ENCODE peak calls at places on chromosomes 13 and 19, in six cellular contexts. M, H, B, F, G and W are unnamed samples.

GRCh38 chr19:55247621-55248099 is 11.2 kb downstream of the PPP6R1 start:
- DNase-seq in M (no peak), H (peak; percentile 32), B (peak; percentile 56), F (no peak), G (peak; percentile 73), W (no peak)

GRCh38 chr13:46124967-46125933 is 20.4 kb upstream of the CPB2 start:
- DNase-seq in M (no peak), H (no peak), B (no peak), F (no peak), G (peak; percentile 6), W (no peak)

GRCh38 chr13:94464771-94465170 is 14.7 kb downstream of the DCT start:
- DNase-seq in M (no peak), H (no peak), B (no peak), F (no peak), G (peak; percentile 3), W (no peak)

GRCh38 chr13:104534847-104535246 is 1468.6 kb upstream of the SLC10A2 start:
- DNase-seq in M (peak; percentile 55), H (no peak), B (no peak), F (no peak), G (no peak), W (no peak)

GRCh38 chr19:35462476-35462953 is 14.5 kb downstream of the FFAR2 start:
- DNase-seq in M (no peak), H (no peak), B (no peak), F (peak; percentile 83), G (no peak), W (no peak)

GRCh38 chr13:74288361-74288911 is 154.2 kb upstream of the KLF12 start:
- DNase-seq in M (no peak), H (no peak), B (peak; percentile 26), F (no peak), G (no peak), W (peak; percentile 94)

GRCh38 chr19:46080561-46080960 is 39.8 kb upstream of the IGFL4 start:
- DNase-seq in M (peak; percentile 46), H (peak; percentile 98), B (no peak), F (no peak), G (peak; percentile 87), W (peak; percentile 81)

GRCh38 chr19:36392916-36393673 is 14.1 kb upstream of the ZFP14 start:
- DNase-seq in M (no peak), H (no peak), B (no peak), F (no peak), G (no peak), W (peak; percentile 14)

GRCh38 chr19:45098521-45099464 is 5.8 kb downstream of the PPP1R37 start:
- DNase-seq in M (peak; percentile 72), H (no peak), B (peak; percentile 45), F (no peak), G (peak; percentile 48), W (no peak)

GRCh38 chr19:39187552-39187943 is 9.2 kb upstream of the NCCRP1 start:
- DNase-seq in M (no peak), H (no peak), B (no peak), F (no peak), G (no peak), W (no peak)

DNA sequence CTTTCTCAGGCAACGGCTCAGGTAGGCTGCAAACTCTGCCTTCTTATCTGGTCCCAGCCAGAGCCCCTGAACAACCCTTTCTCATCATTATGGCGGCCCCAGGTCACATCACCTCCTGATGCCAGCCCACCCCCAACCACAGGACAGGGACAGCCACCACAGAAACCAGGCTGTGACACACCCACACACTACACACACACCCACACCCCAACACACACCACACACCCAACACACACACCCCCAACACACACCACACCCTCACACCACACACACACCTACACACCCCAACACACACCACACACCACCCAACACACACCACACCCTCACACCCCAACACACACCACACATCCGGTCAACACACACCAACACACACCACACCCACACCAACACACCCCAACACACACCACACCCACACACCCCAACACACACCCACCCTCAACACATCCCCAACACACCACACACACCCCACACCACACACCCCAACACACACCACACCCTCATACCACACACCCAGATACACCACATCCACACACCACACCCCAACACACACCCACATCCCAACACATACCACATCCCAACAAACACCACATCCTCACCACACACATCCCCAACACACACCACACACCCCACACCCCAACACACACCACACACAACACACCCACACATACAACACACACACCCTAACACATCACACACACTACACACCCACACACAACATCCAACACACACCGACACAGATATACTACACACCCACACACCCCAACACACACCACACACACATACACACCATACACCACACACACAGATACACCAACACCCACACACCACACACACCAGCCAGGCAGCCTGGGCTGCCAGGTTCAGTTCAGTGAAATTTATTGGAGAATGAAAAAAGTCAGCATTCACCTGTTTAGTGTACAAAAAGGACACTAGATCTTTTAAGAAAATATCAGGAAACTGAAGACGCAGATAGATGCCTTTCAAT is 4.2 kb upstream of the ISYNA1 start:
- DNase-seq in M (no peak), H (no peak), B (no peak), F (peak; percentile 53), G (no peak), W (no peak)
- H3K27ac ChIP-seq in M (peak overlapping the region; percentile 44), H (no peak overlapping the region), B (no peak overlapping the region), F (peak overlapping the region; percentile 43), G (no peak overlapping the region), W (no peak overlapping the region)

GRCh38 chr13:60334310-60334709 is 62.7 kb upstream of the TDRD3 start:
- DNase-seq in M (no peak), H (no peak), B (no peak), F (no peak), G (no peak), W (no peak)

GRCh38 chr13:60343978-60344377 is 53.0 kb upstream of the TDRD3 start:
- DNase-seq in M (no peak), H (no peak), B (no peak), F (no peak), G (no peak), W (no peak)

DNA sequence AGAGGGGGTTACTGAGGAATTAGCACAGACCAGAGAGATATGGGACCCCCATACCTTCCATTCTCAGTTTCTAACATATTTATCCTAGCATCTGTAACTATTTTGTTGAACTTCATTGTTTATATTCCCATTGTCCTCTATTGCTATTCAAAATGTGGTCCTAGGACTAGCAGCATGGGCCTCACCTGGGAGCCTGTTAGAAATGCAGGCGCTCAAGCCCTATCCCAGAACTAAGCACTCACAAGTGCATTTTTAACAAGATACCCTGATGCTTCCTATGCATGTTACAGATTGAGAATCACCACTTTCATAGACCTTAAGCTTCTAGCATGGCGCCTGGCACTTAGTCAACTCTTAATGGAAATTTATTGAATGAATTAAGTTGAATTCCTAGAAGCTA is 58.3 kb upstream of the TDRD3 start:
- DNase-seq in M (no peak), H (no peak), B (no peak), F (no peak), G (no peak), W (no peak)
- H3K27ac ChIP-seq in M (no peak overlapping the region), H (no peak overlapping the region), B (no peak overlapping the region), F (no peak overlapping the region), G (no peak overlapping the region), W (no peak overlapping the region)

DNA sequence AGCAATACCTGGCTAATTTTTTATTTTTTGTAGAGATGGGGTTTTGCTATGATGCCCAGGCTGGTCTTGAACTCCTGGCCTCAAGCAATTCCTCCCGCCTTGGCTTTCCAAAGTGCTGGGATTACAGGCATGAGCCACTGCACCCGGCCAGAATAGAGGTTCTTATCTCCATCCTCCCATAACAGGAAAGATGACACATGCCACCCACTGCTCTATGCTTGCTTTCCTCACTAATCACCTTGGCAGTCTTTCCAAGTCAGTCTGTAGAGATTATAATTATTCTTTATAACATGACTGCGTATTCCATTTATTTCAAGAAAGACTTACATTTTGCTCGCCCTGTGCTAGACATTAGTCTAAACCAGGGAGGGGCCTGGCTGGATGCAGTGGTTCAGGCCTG is 6.7 kb downstream of the VAV1 start:
- DNase-seq in M (no peak), H (no peak), B (no peak), F (no peak), G (peak; percentile 36), W (no peak)
- H3K27ac ChIP-seq in M (no peak overlapping the region), H (no peak overlapping the region), B (no peak overlapping the region), F (no peak overlapping the region), G (no peak overlapping the region), W (no peak overlapping the region)

GRCh38 chr13:60331249-60332012 is 65.6 kb upstream of the TDRD3 start:
- DNase-seq in M (no peak), H (no peak), B (no peak), F (no peak), G (no peak), W (no peak)

GRCh38 chr13:60332682-60333081 is 64.3 kb upstream of the TDRD3 start:
- DNase-seq in M (no peak), H (no peak), B (no peak), F (no peak), G (no peak), W (no peak)

DNA sequence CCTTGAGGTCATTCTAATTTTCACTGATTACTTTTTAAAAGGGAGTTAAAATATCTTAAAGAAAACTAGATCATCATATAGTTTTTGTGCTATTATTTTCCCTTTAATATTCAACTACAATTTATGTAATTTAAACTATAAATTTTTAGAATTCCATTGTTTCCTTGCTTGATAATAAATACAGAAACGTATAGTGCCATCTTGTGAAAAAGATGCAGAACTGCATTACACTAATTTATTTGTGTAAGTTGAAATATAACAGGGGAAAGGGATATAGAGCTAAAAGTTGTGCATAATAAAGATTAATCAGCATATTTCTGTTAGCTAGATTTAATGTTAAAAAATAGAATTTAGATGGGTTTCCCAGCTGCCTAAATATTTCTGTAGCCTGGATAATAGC is 61.5 kb upstream of the TDRD3 start:
- DNase-seq in M (no peak), H (no peak), B (no peak), F (no peak), G (peak; percentile 55), W (no peak)
- H3K27ac ChIP-seq in M (no peak overlapping the region), H (no peak overlapping the region), B (no peak overlapping the region), F (no peak overlapping the region), G (no peak overlapping the region), W (no peak overlapping the region)

GRCh38 chr13:113469582-113469981 is 16.3 kb upstream of the ADPRHL1 start:
- DNase-seq in M (no peak), H (no peak), B (no peak), F (no peak), G (no peak), W (no peak)

GRCh38 chr13:113468029-113468428 is 14.7 kb upstream of the ADPRHL1 start:
- DNase-seq in M (no peak), H (no peak), B (no peak), F (no peak), G (no peak), W (no peak)

GRCh38 chr13:113466321-113466836 is 13.1 kb upstream of the ADPRHL1 start:
- DNase-seq in M (no peak), H (no peak), B (no peak), F (no peak), G (no peak), W (no peak)

GRCh38 chr13:113470073-113470472 is 16.8 kb upstream of the ADPRHL1 start:
- DNase-seq in M (no peak), H (no peak), B (no peak), F (no peak), G (no peak), W (no peak)

DNA sequence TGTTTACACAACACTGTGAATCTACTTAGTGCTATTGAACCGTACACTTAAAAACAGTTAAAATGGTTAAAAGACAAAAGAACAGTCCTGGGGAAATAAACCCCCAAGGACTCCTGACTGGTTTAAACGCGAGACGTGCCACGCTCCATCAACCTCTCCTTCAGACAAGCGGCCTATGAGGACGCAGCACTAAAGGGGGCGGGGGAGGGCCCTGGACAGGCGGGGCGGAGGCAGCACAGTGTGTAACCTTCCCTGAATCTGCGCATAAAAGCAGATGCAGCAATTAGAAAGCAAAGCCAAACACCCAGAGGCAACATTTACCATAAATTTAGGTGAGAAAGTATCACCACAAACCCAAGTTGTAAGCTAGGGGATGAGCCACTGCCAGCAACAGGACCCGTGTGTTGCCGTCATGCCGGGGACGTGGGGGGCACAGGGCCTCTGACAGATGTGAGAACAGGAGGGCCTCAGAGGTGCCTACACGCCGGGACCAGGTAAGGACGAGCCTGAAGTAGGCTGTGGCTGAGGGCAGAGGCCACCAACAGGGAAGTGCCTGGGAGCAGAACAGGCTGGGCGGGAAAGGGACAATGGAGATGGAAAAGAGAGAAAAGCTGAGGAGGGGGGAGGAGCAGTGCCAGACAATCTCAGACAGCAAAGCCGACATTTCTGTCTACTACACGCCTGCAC is 15.3 kb upstream of the ADPRHL1 start:
- DNase-seq in M (no peak), H (no peak), B (no peak), F (no peak), G (no peak), W (no peak)
- H3K27ac ChIP-seq in M (no peak overlapping the region), H (no peak overlapping the region), B (peak overlapping the region; percentile 24), F (no peak overlapping the region), G (no peak overlapping the region), W (no peak overlapping the region)